ENCODE peak calls at places on chromosomes 11 and 22, in six cellular contexts. One of them, this sample, is unnamed.

GRCh38 chr22:49936018-49936972 is 17.9 kb downstream of the CRELD2 start:
- DNase-seq in H9: peak; percentile 87
- DNase-seq in IMR-90: peak; percentile 86
- DNase-seq in PC-3: peak; percentile 57
- DNase-seq in endothelial cell of umbilical vein: peak; percentile 97
- DNase-seq in fibroblast of lung: peak; percentile 77
- DNase-seq in this sample: peak; percentile 91

GRCh38 chr11:41982975-41983374 is 523.5 kb upstream of the LRRC4C start:
- DNase-seq in H9: no peak
- DNase-seq in IMR-90: no peak
- DNase-seq in PC-3: no peak
- DNase-seq in endothelial cell of umbilical vein: no peak
- DNase-seq in fibroblast of lung: peak; percentile 55
- DNase-seq in this sample: no peak

GRCh38 chr11:121141051-121141450 is 40.0 kb downstream of the TECTA start:
- DNase-seq in H9: no peak
- DNase-seq in IMR-90: peak; percentile 4
- DNase-seq in PC-3: peak; percentile 64
- DNase-seq in endothelial cell of umbilical vein: no peak
- DNase-seq in fibroblast of lung: peak; percentile 13
- DNase-seq in this sample: no peak

GRCh38 chr11:116849491-116849890 is 12.1 kb upstream of the APOA1 start:
- DNase-seq in H9: no peak
- DNase-seq in IMR-90: no peak
- DNase-seq in PC-3: no peak
- DNase-seq in endothelial cell of umbilical vein: no peak
- DNase-seq in fibroblast of lung: no peak
- DNase-seq in this sample: no peak

GRCh38 chr22:35967046-35967397 is 61.6 kb downstream of the RBFOX2 start:
- DNase-seq in H9: no peak
- DNase-seq in IMR-90: no peak
- DNase-seq in PC-3: no peak
- DNase-seq in endothelial cell of umbilical vein: no peak
- DNase-seq in fibroblast of lung: no peak
- DNase-seq in this sample: no peak

GRCh38 chr22:50329236-50329635 is 2.4 kb upstream of the DENND6B start:
- DNase-seq in H9: no peak
- DNase-seq in IMR-90: peak; percentile 65
- DNase-seq in PC-3: peak; percentile 13
- DNase-seq in endothelial cell of umbilical vein: no peak
- DNase-seq in fibroblast of lung: peak; percentile 74
- DNase-seq in this sample: no peak

GRCh38 chr11:61162092-61162935 is 1.1 kb upstream of the VPS37C start:
- DNase-seq in H9: no peak
- DNase-seq in IMR-90: peak; percentile 44
- DNase-seq in PC-3: peak; percentile 67
- DNase-seq in endothelial cell of umbilical vein: peak; percentile 32
- DNase-seq in fibroblast of lung: peak; percentile 41
- DNase-seq in this sample: no peak

GRCh38 chr22:24170189-24170588 is 11.1 kb upstream of the SUSD2 start:
- DNase-seq in H9: no peak
- DNase-seq in IMR-90: no peak
- DNase-seq in PC-3: no peak
- DNase-seq in endothelial cell of umbilical vein: no peak
- DNase-seq in fibroblast of lung: no peak
- DNase-seq in this sample: no peak

GRCh38 chr11:66739983-66740382 is 11.0 kb upstream of the SPTBN2 start:
- DNase-seq in H9: no peak
- DNase-seq in IMR-90: peak; percentile 69
- DNase-seq in PC-3: peak; percentile 91
- DNase-seq in endothelial cell of umbilical vein: peak; percentile 58
- DNase-seq in fibroblast of lung: peak; percentile 55
- DNase-seq in this sample: no peak

GRCh38 chr11:110909331-110909730 is 197.1 kb upstream of the ARHGAP20 start:
- DNase-seq in H9: no peak
- DNase-seq in IMR-90: no peak
- DNase-seq in PC-3: peak; percentile 45
- DNase-seq in endothelial cell of umbilical vein: no peak
- DNase-seq in fibroblast of lung: peak; percentile 20
- DNase-seq in this sample: no peak

GRCh38 chr11:72328366-72329224 is 84.6 kb upstream of the PHOX2A start:
- DNase-seq in H9: no peak
- DNase-seq in IMR-90: peak; percentile 42
- DNase-seq in PC-3: peak; percentile 25
- DNase-seq in endothelial cell of umbilical vein: peak; percentile 64
- DNase-seq in fibroblast of lung: peak; percentile 65
- DNase-seq in this sample: no peak

GRCh38 chr22:40782521-40782920 is 36.6 kb downstream of the SLC25A17 start:
- DNase-seq in H9: no peak
- DNase-seq in IMR-90: no peak
- DNase-seq in PC-3: peak; percentile 43
- DNase-seq in endothelial cell of umbilical vein: peak; percentile 52
- DNase-seq in fibroblast of lung: no peak
- DNase-seq in this sample: no peak

GRCh38 chr22:22076361-22076760 is 93.8 kb upstream of the TOP3B start:
- DNase-seq in H9: no peak
- DNase-seq in IMR-90: no peak
- DNase-seq in PC-3: no peak
- DNase-seq in endothelial cell of umbilical vein: no peak
- DNase-seq in fibroblast of lung: no peak
- DNase-seq in this sample: no peak

GRCh38 chr22:49531533-49531895 is 296.2 kb downstream of the BRD1 start:
- DNase-seq in H9: no peak
- DNase-seq in IMR-90: no peak
- DNase-seq in PC-3: no peak
- DNase-seq in endothelial cell of umbilical vein: no peak
- DNase-seq in fibroblast of lung: no peak
- DNase-seq in this sample: no peak

GRCh38 chr11:74520927-74521665 is 27.6 kb upstream of the LIPT2 start:
- DNase-seq in H9: no peak
- DNase-seq in IMR-90: no peak
- DNase-seq in PC-3: no peak
- DNase-seq in endothelial cell of umbilical vein: peak; percentile 43
- DNase-seq in fibroblast of lung: no peak
- DNase-seq in this sample: no peak

GRCh38 chr11:63146586-63146985 is 2.6 kb upstream of the SLC22A24 start:
- DNase-seq in H9: no peak
- DNase-seq in IMR-90: no peak
- DNase-seq in PC-3: no peak
- DNase-seq in endothelial cell of umbilical vein: peak; percentile 40
- DNase-seq in fibroblast of lung: no peak
- DNase-seq in this sample: no peak

GRCh38 chr11:14358729-14359439 is at the start of gene RRAS2:
- DNase-seq in H9: peak; percentile 86
- DNase-seq in IMR-90: peak; percentile 65
- DNase-seq in PC-3: peak; percentile 71
- DNase-seq in endothelial cell of umbilical vein: peak; percentile 77
- DNase-seq in fibroblast of lung: peak; percentile 77
- DNase-seq in this sample: peak; percentile 82

GRCh38 chr11:44939673-44940072 is 11.0 kb downstream of the TP53I11 start:
- DNase-seq in H9: peak; percentile 69
- DNase-seq in IMR-90: no peak
- DNase-seq in PC-3: no peak
- DNase-seq in endothelial cell of umbilical vein: peak; percentile 25
- DNase-seq in fibroblast of lung: no peak
- DNase-seq in this sample: no peak

GRCh38 chr11:19374189-19374588 is 133.4 kb upstream of the E2F8 start:
- DNase-seq in H9: no peak
- DNase-seq in IMR-90: peak; percentile 96
- DNase-seq in PC-3: peak; percentile 91
- DNase-seq in endothelial cell of umbilical vein: peak; percentile 77
- DNase-seq in fibroblast of lung: peak; percentile 85
- DNase-seq in this sample: no peak

GRCh38 chr11:75635009-75635909 is 33.6 kb downstream of the MAP6 start:
- DNase-seq in H9: no peak
- DNase-seq in IMR-90: peak; percentile 72
- DNase-seq in PC-3: no peak
- DNase-seq in endothelial cell of umbilical vein: no peak
- DNase-seq in fibroblast of lung: peak; percentile 54
- DNase-seq in this sample: peak; percentile 22

GRCh38 chr11:5059527-5059926 is at the start of gene OR52E2:
- DNase-seq in H9: no peak
- DNase-seq in IMR-90: no peak
- DNase-seq in PC-3: no peak
- DNase-seq in endothelial cell of umbilical vein: no peak
- DNase-seq in fibroblast of lung: no peak
- DNase-seq in this sample: no peak

GRCh38 chr22:32119568-32120235 is 39.4 kb downstream of the C22orf42 start:
- DNase-seq in H9: peak; percentile 32
- DNase-seq in IMR-90: no peak
- DNase-seq in PC-3: no peak
- DNase-seq in endothelial cell of umbilical vein: no peak
- DNase-seq in fibroblast of lung: no peak
- DNase-seq in this sample: no peak

GRCh38 chr11:2943711-2944118 is 14.5 kb upstream of the PHLDA2 start:
- DNase-seq in H9: no peak
- DNase-seq in IMR-90: no peak
- DNase-seq in PC-3: no peak
- DNase-seq in endothelial cell of umbilical vein: no peak
- DNase-seq in fibroblast of lung: no peak
- DNase-seq in this sample: peak; percentile 72

GRCh38 chr11:126857860-126858808 is 142.4 kb downstream of the KIRREL3 start:
- DNase-seq in H9: no peak
- DNase-seq in IMR-90: peak; percentile 74
- DNase-seq in PC-3: no peak
- DNase-seq in endothelial cell of umbilical vein: no peak
- DNase-seq in fibroblast of lung: peak; percentile 88
- DNase-seq in this sample: no peak

GRCh38 chr11:62000539-62001446 is 33.4 kb upstream of the FTH1 start:
- DNase-seq in H9: no peak
- DNase-seq in IMR-90: no peak
- DNase-seq in PC-3: no peak
- DNase-seq in endothelial cell of umbilical vein: no peak
- DNase-seq in fibroblast of lung: no peak
- DNase-seq in this sample: no peak

GRCh38 chr11:121372028-121372427 is 79.5 kb downstream of the SC5D start:
- DNase-seq in H9: no peak
- DNase-seq in IMR-90: no peak
- DNase-seq in PC-3: no peak
- DNase-seq in endothelial cell of umbilical vein: no peak
- DNase-seq in fibroblast of lung: no peak
- DNase-seq in this sample: no peak

GRCh38 chr11:120532511-120533196 is 21.1 kb downstream of the GRIK4 start:
- DNase-seq in H9: no peak
- DNase-seq in IMR-90: peak; percentile 71
- DNase-seq in PC-3: no peak
- DNase-seq in endothelial cell of umbilical vein: no peak
- DNase-seq in fibroblast of lung: peak; percentile 79
- DNase-seq in this sample: no peak

GRCh38 chr11:46916251-46916650 is 2.1 kb downstream of the LRP4 start:
- DNase-seq in H9: no peak
- DNase-seq in IMR-90: no peak
- DNase-seq in PC-3: no peak
- DNase-seq in endothelial cell of umbilical vein: no peak
- DNase-seq in fibroblast of lung: no peak
- DNase-seq in this sample: no peak

GRCh38 chr11:46914910-46915309 is 3.4 kb downstream of the LRP4 start:
- DNase-seq in H9: no peak
- DNase-seq in IMR-90: no peak
- DNase-seq in PC-3: no peak
- DNase-seq in endothelial cell of umbilical vein: no peak
- DNase-seq in fibroblast of lung: no peak
- DNase-seq in this sample: no peak

GRCh38 chr11:46913484-46913883 is 4.9 kb downstream of the LRP4 start:
- DNase-seq in H9: no peak
- DNase-seq in IMR-90: no peak
- DNase-seq in PC-3: no peak
- DNase-seq in endothelial cell of umbilical vein: no peak
- DNase-seq in fibroblast of lung: no peak
- DNase-seq in this sample: no peak

GRCh38 chr11:46914363-46914762 is 4.0 kb downstream of the LRP4 start:
- DNase-seq in H9: no peak
- DNase-seq in IMR-90: peak; percentile 75
- DNase-seq in PC-3: peak; percentile 49
- DNase-seq in endothelial cell of umbilical vein: no peak
- DNase-seq in fibroblast of lung: peak; percentile 47
- DNase-seq in this sample: no peak

GRCh38 chr11:46912526-46913150 is 5.7 kb downstream of the LRP4 start:
- DNase-seq in H9: peak; percentile 92
- DNase-seq in IMR-90: no peak
- DNase-seq in PC-3: peak; percentile 19
- DNase-seq in endothelial cell of umbilical vein: no peak
- DNase-seq in fibroblast of lung: peak; percentile 22
- DNase-seq in this sample: no peak
- H3K9ac ChIP-seq in H9: peak overlapping the region; percentile 13
- H3K9ac ChIP-seq in IMR-90: no peak overlapping the region
- H3K9ac ChIP-seq in PC-3: no peak overlapping the region
- H3K9ac ChIP-seq in endothelial cell of umbilical vein: no peak overlapping the region
- H3K9ac ChIP-seq in fibroblast of lung: no peak overlapping the region
- H3K9ac ChIP-seq in this sample: no peak overlapping the region

GRCh38 chr11:94974178-94974577 is 669 bp downstream of the KDM4D start:
- DNase-seq in H9: no peak
- DNase-seq in IMR-90: no peak
- DNase-seq in PC-3: no peak
- DNase-seq in endothelial cell of umbilical vein: peak; percentile 17
- DNase-seq in fibroblast of lung: no peak
- DNase-seq in this sample: no peak
- H3K9ac ChIP-seq in H9: peak overlapping the region; percentile 74
- H3K9ac ChIP-seq in IMR-90: peak overlapping the region; percentile 95
- H3K9ac ChIP-seq in PC-3: peak overlapping the region; percentile 91
- H3K9ac ChIP-seq in endothelial cell of umbilical vein: peak overlapping the region; percentile 94
- H3K9ac ChIP-seq in fibroblast of lung: no peak overlapping the region
- H3K9ac ChIP-seq in this sample: peak overlapping the region; percentile 46

GRCh38 chr11:65486570-65487466 is 12.0 kb upstream of the MALAT1 start:
- DNase-seq in H9: no peak
- DNase-seq in IMR-90: no peak
- DNase-seq in PC-3: no peak
- DNase-seq in endothelial cell of umbilical vein: no peak
- DNase-seq in fibroblast of lung: no peak
- DNase-seq in this sample: peak; percentile 20

GRCh38 chr11:65489706-65490310 is 9.0 kb upstream of the MALAT1 start:
- DNase-seq in H9: peak; percentile 53
- DNase-seq in IMR-90: no peak
- DNase-seq in PC-3: no peak
- DNase-seq in endothelial cell of umbilical vein: peak; percentile 43
- DNase-seq in fibroblast of lung: peak; percentile 67
- DNase-seq in this sample: no peak

GRCh38 chr11:65489061-65489705 is 9.7 kb upstream of the MALAT1 start:
- DNase-seq in H9: peak; percentile 93
- DNase-seq in IMR-90: peak; percentile 90
- DNase-seq in PC-3: no peak
- DNase-seq in endothelial cell of umbilical vein: peak; percentile 53
- DNase-seq in fibroblast of lung: peak; percentile 91
- DNase-seq in this sample: no peak

GRCh38 chr11:65487467-65488272 is 11.2 kb upstream of the MALAT1 start:
- DNase-seq in H9: peak; percentile 100
- DNase-seq in IMR-90: peak; percentile 100
- DNase-seq in PC-3: peak; percentile 94
- DNase-seq in endothelial cell of umbilical vein: peak; percentile 100
- DNase-seq in fibroblast of lung: peak; percentile 100
- DNase-seq in this sample: peak; percentile 97

GRCh38 chr11:65488273-65489058 is 10.4 kb upstream of the MALAT1 start:
- DNase-seq in H9: no peak
- DNase-seq in IMR-90: peak; percentile 71
- DNase-seq in PC-3: no peak
- DNase-seq in endothelial cell of umbilical vein: peak; percentile 46
- DNase-seq in fibroblast of lung: peak; percentile 72
- DNase-seq in this sample: peak; percentile 72
- H3K9ac ChIP-seq in H9: peak overlapping the region; percentile 55
- H3K9ac ChIP-seq in IMR-90: peak overlapping the region; percentile 56
- H3K9ac ChIP-seq in PC-3: no peak overlapping the region
- H3K9ac ChIP-seq in endothelial cell of umbilical vein: peak overlapping the region; percentile 63
- H3K9ac ChIP-seq in fibroblast of lung: peak overlapping the region; percentile 90
- H3K9ac ChIP-seq in this sample: peak overlapping the region; percentile 99

GRCh38 chr11:69640995-69641581 is at the start of gene CCND1:
- DNase-seq in H9: peak; percentile 95
- DNase-seq in IMR-90: peak; percentile 94
- DNase-seq in PC-3: peak; percentile 95
- DNase-seq in endothelial cell of umbilical vein: peak; percentile 84
- DNase-seq in fibroblast of lung: peak; percentile 91
- DNase-seq in this sample: peak; percentile 82
- H3K9ac ChIP-seq in H9: peak within 1 kb of the TSS; percentile 77
- H3K9ac ChIP-seq in IMR-90: peak within 1 kb of the TSS; percentile 100
- H3K9ac ChIP-seq in PC-3: peak within 1 kb of the TSS; percentile 97
- H3K9ac ChIP-seq in endothelial cell of umbilical vein: peak within 1 kb of the TSS; percentile 93
- H3K9ac ChIP-seq in fibroblast of lung: peak within 1 kb of the TSS; percentile 96
- H3K9ac ChIP-seq in this sample: peak within 1 kb of the TSS; percentile 92